ENCODE peak calls at places on chromosomes 5 and 9, in eight cellular contexts. L, N, R, W, E, X, O and D are unnamed samples.

GRCh38 chr9:14051459-14051858 is 262.5 kb downstream of the NFIB start:
- DNase-seq in L (no peak), N (no peak), R (no peak), W (no peak), E (no peak), X (no peak), O (no peak), D (no peak)

GRCh38 chr5:135145985-135146384 is 112.0 kb upstream of the PITX1 start:
- DNase-seq in L (no peak), N (no peak), R (no peak), W (no peak), E (no peak), X (no peak), O (no peak), D (no peak)

GRCh38 chr5:137431051-137431450 is 68.1 kb downstream of the SPOCK1 start:
- DNase-seq in L (no peak), N (no peak), R (no peak), W (no peak), E (no peak), X (no peak), O (no peak), D (no peak)

GRCh38 chr5:136781464-136781863 is 416.1 kb upstream of the TRPC7 start:
- DNase-seq in L (peak; percentile 52), N (no peak), R (no peak), W (no peak), E (no peak), X (no peak), O (no peak), D (no peak)

GRCh38 chr5:54867310-54867944 is 118.0 kb downstream of the ESM1 start:
- DNase-seq in L (no peak), N (no peak), R (peak; percentile 50), W (peak; percentile 83), E (peak; percentile 38), X (no peak), O (no peak), D (no peak)

GRCh38 chr9:127418037-127418471 is 6.1 kb upstream of the ZNF79 start:
- DNase-seq in L (no peak), N (no peak), R (peak; percentile 61), W (no peak), E (peak; percentile 34), X (no peak), O (peak; percentile 43), D (peak; percentile 68)

GRCh38 chr9:34984049-34984448 is 5.5 kb upstream of the DNAJB5 start:
- DNase-seq in L (no peak), N (no peak), R (no peak), W (peak; percentile 80), E (no peak), X (no peak), O (no peak), D (peak; percentile 45)

GRCh38 chr5:147093138-147093537 is 141.7 kb upstream of the STK32A start:
- DNase-seq in L (no peak), N (no peak), R (no peak), W (peak; percentile 32), E (no peak), X (no peak), O (no peak), D (no peak)

GRCh38 chr5:115170128-115170923 is 618 bp upstream of the TRIM36 start:
- DNase-seq in L (no peak), N (no peak), R (no peak), W (no peak), E (no peak), X (no peak), O (no peak), D (peak; percentile 38)

GRCh38 chr5:82364497-82364896 is 86.3 kb upstream of the RPS23 start:
- DNase-seq in L (no peak), N (no peak), R (peak; percentile 45), W (peak; percentile 67), E (no peak), X (no peak), O (no peak), D (no peak)

GRCh38 chr9:126326228-126327015 is at the start of gene MVB12B:
- DNase-seq in L (no peak), N (peak; percentile 46), R (peak; percentile 20), W (peak; percentile 73), E (peak; percentile 63), X (no peak), O (peak; percentile 47), D (peak; percentile 36)

GRCh38 chr9:134407123-134407779 is 81.0 kb downstream of the RXRA start:
- DNase-seq in L (peak; percentile 72), N (peak; percentile 93), R (peak; percentile 96), W (peak; percentile 64), E (peak; percentile 97), X (peak; percentile 83), O (peak; percentile 78), D (peak; percentile 88)

GRCh38 chr9:16267336-16268036 is 603.0 kb downstream of the BNC2 start:
- DNase-seq in L (no peak), N (no peak), R (peak; percentile 64), W (peak; percentile 37), E (no peak), X (no peak), O (no peak), D (peak; percentile 14)

GRCh38 chr9:21565137-21565536 is 83.0 kb upstream of the IFNE start:
- DNase-seq in L (no peak), N (no peak), R (no peak), W (no peak), E (no peak), X (no peak), O (no peak), D (no peak)

GRCh38 chr5:174794941-174795672 is 70.7 kb downstream of the MSX2 start:
- DNase-seq in L (no peak), N (no peak), R (no peak), W (no peak), E (no peak), X (no peak), O (no peak), D (no peak)

GRCh38 chr5:13552361-13552760 is 392.1 kb downstream of the DNAH5 start:
- DNase-seq in L (no peak), N (no peak), R (no peak), W (no peak), E (no peak), X (no peak), O (no peak), D (no peak)

GRCh38 chr9:134162926-134163373 is 1.4 kb downstream of the RNU6ATAC start:
- DNase-seq in L (no peak), N (no peak), R (no peak), W (no peak), E (no peak), X (no peak), O (no peak), D (no peak)

GRCh38 chr9:545480-545879 is 296.0 kb upstream of the DMRT1 start:
- DNase-seq in L (no peak), N (peak; percentile 42), R (no peak), W (no peak), E (no peak), X (no peak), O (no peak), D (no peak)

GRCh38 chr9:134313470-134313869 is 12.8 kb upstream of the RXRA start:
- DNase-seq in L (no peak), N (peak; percentile 1), R (no peak), W (no peak), E (no peak), X (no peak), O (no peak), D (no peak)

GRCh38 chr5:170338933-170339779 is 41.6 kb upstream of the LCP2 start:
- DNase-seq in L (no peak), N (no peak), R (no peak), W (no peak), E (peak; percentile 82), X (peak; percentile 63), O (peak; percentile 49), D (peak; percentile 79)

DNA sequence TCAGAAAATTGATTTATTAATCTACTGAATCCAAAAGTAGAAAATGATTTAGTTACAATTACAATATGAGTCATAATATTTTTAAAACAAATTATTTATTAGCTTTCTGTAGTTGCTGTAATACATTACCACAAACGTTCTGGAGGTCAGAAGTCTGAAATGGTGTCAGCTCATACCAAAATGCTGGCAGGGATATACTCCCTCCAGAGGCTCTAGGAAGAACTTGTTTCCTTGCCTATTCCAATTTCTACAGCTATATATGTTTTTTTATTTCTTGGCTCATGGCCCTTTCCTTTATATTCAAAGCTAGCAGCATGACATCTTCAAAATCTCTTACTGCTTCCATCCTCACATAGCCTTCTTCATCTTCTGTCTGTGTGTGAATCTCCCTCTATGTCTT is 667.9 kb upstream of the ITGA1 start:
- DNase-seq in L (no peak), N (no peak), R (no peak), W (no peak), E (no peak), X (no peak), O (no peak), D (no peak)
- TF ChIP-seq CTCF in L (no peak), N (no peak), R (no peak), W (no peak), E (no peak), X (no peak), O (no peak), D (no peak)

GRCh38 chr9:137721899-137722298 is 103.1 kb downstream of the EHMT1 start:
- DNase-seq in L (no peak), N (no peak), R (no peak), W (no peak), E (no peak), X (no peak), O (no peak), D (peak; percentile 46)
- TF ChIP-seq CTCF in L (no peak), N (no peak), R (no peak), W (peak; percentile 22), E (no peak), X (no peak), O (no peak), D (peak; percentile 32)

GRCh38 chr5:8842906-8843590 is 702.8 kb downstream of the SEMA5A start:
- DNase-seq in L (peak; percentile 34), N (no peak), R (no peak), W (peak; percentile 28), E (no peak), X (no peak), O (no peak), D (no peak)
- TF ChIP-seq CTCF in L (peak; percentile 78), N (peak; percentile 13), R (peak; percentile 19), W (peak; percentile 38), E (no peak), X (no peak), O (no peak), D (no peak)

GRCh38 chr5:104178066-104178465 is 615.5 kb upstream of the NUDT12 start:
- DNase-seq in L (no peak), N (no peak), R (no peak), W (no peak), E (no peak), X (no peak), O (no peak), D (no peak)

GRCh38 chr5:104184264-104184663 is 621.7 kb upstream of the NUDT12 start:
- DNase-seq in L (no peak), N (no peak), R (no peak), W (no peak), E (no peak), X (no peak), O (no peak), D (no peak)

GRCh38 chr5:104177651-104178050 is 615.1 kb upstream of the NUDT12 start:
- DNase-seq in L (no peak), N (no peak), R (no peak), W (no peak), E (no peak), X (no peak), O (no peak), D (no peak)

DNA sequence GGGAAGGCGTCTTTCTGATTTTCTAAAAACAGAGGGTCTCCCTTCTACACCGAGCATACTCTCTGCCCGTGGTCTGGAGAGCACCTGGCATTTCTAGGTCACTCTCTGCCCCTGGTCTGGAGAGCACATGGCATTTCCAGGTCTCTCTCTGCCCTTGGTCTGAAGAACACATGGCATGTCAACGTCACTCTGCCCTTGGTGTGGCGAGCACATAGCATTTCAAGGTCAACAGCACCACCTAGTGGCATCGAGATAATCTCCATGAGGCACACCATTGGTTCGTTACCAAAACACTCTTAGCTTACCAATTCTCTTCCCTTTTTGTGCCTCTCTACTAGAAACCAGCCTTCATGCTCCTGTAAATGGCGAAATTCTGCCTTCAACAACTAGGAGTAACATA is 616.5 kb upstream of the NUDT12 start:
- DNase-seq in L (no peak), N (no peak), R (peak; percentile 72), W (peak; percentile 16), E (peak; percentile 10), X (no peak), O (no peak), D (peak; percentile 37)
- TF ChIP-seq CTCF in L (peak; percentile 50), N (peak; percentile 37), R (peak; percentile 44), W (peak; percentile 10), E (peak; percentile 26), X (no peak), O (no peak), D (peak; percentile 34)